ENCODE peak calls at places on chromosomes 3 and 15, in four cellular contexts. Y is foreskin keratinocyte, Q is breast epithelium, A is dorsolateral prefrontal cortex. K is an unnamed sample.

GRCh38 chr15:67511606-67512005 is 9.3 kb upstream of the C15orf61 start:
- DNase-seq in A (no peak), Q (no peak), Y (no peak), K (no peak)

GRCh38 chr15:64792282-64792681 is 16.9 kb upstream of the RBPMS2 start:
- DNase-seq in Y (no peak), A (no peak), Q (no peak), K (no peak)

GRCh38 chr3:177795866-177796265 is 598.6 kb upstream of the TBL1XR1 start:
- DNase-seq in Y (no peak), Q (no peak), A (no peak), K (no peak)

GRCh38 chr3:51940648-51941421 is 869 bp downstream of the RRP9 start:
- DNase-seq in Y (no peak), A (no peak), Q (no peak), K (no peak)

GRCh38 chr3:60536420-60536819 is 714.8 kb downstream of the FHIT start:
- DNase-seq in Y (no peak), A (no peak), Q (no peak), K (no peak)

GRCh38 chr15:21262851-21263400 is 177.4 kb downstream of the POTEB3 start:
- DNase-seq in Q (no peak), Y (no peak), A (no peak), K (no peak)

GRCh38 chr15:77853910-77854309 is 221.2 kb upstream of the LINGO1 start:
- DNase-seq in Q (peak; percentile 25), Y (no peak), A (no peak), K (no peak)

GRCh38 chr3:53709256-53709655 is 137.0 kb downstream of the CHDH start:
- DNase-seq in A (no peak), Y (no peak), Q (no peak), K (no peak)

GRCh38 chr15:34717729-34718128 is 37.1 kb downstream of the GJD2 start:
- DNase-seq in Q (no peak), Y (no peak), A (no peak), K (no peak)

GRCh38 chr15:74127954-74128784 is 2.2 kb upstream of the ISLR2 start:
- DNase-seq in Y (no peak), Q (no peak), A (no peak), K (no peak)

GRCh38 chr3:130835483-130835882 is 58.4 kb upstream of the ATP2C1 start:
- DNase-seq in A (no peak), Y (no peak), Q (no peak), K (no peak)

GRCh38 chr3:141649871-141650270 is 88.2 kb upstream of the RNF7 start:
- DNase-seq in Q (no peak), A (no peak), Y (no peak), K (no peak)

GRCh38 chr3:124126446-124127017 is 134.6 kb upstream of the ROPN1 start:
- DNase-seq in Q (no peak), Y (no peak), A (no peak), K (no peak)

GRCh38 chr3:23406576-23406975 is 203.4 kb downstream of the UBE2E2 start:
- DNase-seq in A (no peak), Y (no peak), Q (no peak), K (no peak)

GRCh38 chr15:68299436-68299835 is 21.9 kb downstream of the FEM1B start:
- DNase-seq in Q (no peak), Y (no peak), A (no peak), K (no peak)

GRCh38 chr3:146396792-146397191 is 72.6 kb downstream of the PLSCR2 start:
- DNase-seq in Y (no peak), A (no peak), Q (no peak), K (no peak)

GRCh38 chr3:184716652-184717607 is 5.1 kb upstream of the MAGEF1 start:
- DNase-seq in Y (no peak), Q (no peak), A (no peak), K (peak; percentile 59)

GRCh38 chr3:57169106-57169505 is 4.0 kb upstream of the IL17RD start:
- DNase-seq in Y (no peak), A (no peak), Q (no peak), K (no peak)

GRCh38 chr3:50254577-50255250 is 14.2 kb upstream of the SEMA3B start:
- DNase-seq in Q (no peak), Y (no peak), A (no peak), K (no peak)

GRCh38 chr15:36688310-36689102 is 109.1 kb downstream of the CDIN1 start:
- DNase-seq in Y (peak; percentile 29), Q (no peak), A (no peak), K (no peak)

GRCh38 chr3:126658584-126658983 is 3.7 kb upstream of the TXNRD3 start:
- DNase-seq in A (no peak), Y (no peak), Q (no peak), K (no peak)

GRCh38 chr15:80153900-80154299 is 1.1 kb downstream of the FAH start:
- DNase-seq in A (no peak), Y (no peak), Q (no peak), K (no peak)

GRCh38 chr3:184040010-184040409 is 8.5 kb downstream of the HTR3D start:
- DNase-seq in Q (no peak), A (no peak), Y (no peak), K (no peak)

GRCh38 chr3:69149586-69149985 is 27.2 kb upstream of the LMOD3 start:
- DNase-seq in Q (no peak), Y (no peak), A (no peak), K (no peak)

GRCh38 chr3:51975857-51976549 is 1.1 kb downstream of the ABHD14A start:
- DNase-seq in Q (peak; percentile 67), Y (no peak), A (peak; percentile 96), K (peak; percentile 78)

GRCh38 chr3:124780356-124780755 is 50.1 kb downstream of the UMPS start:
- DNase-seq in A (peak; percentile 54), Y (no peak), Q (peak; percentile 65), K (peak; percentile 74)

GRCh38 chr15:40064231-40064894 is 25.4 kb upstream of the SRP14 start:
- DNase-seq in Y (peak; percentile 83), A (no peak), Q (no peak), K (no peak)

GRCh38 chr15:70299931-70300858 is 202.5 kb upstream of the TLE3 start:
- DNase-seq in Q (no peak), Y (no peak), A (no peak), K (no peak)

GRCh38 chr3:9122732-9123364 is 126.6 kb downstream of the SRGAP3 start:
- DNase-seq in A (no peak), Y (no peak), Q (no peak), K (no peak)

GRCh38 chr3:3170998-3171397 is 8.5 kb downstream of the CRBN start:
- DNase-seq in Y (no peak), Q (no peak), A (no peak), K (no peak)

GRCh38 chr3:182035324-182035723 is 323.6 kb downstream of the SOX2 start:
- DNase-seq in A (no peak), Y (no peak), Q (no peak), K (no peak)

GRCh38 chr3:124826703-124827102 is 60.5 kb downstream of the ITGB5 start:
- DNase-seq in A (no peak), Q (no peak), Y (no peak), K (no peak)

GRCh38 chr3:59782664-59783063 is 732.8 kb upstream of the CFAP20DC start:
- DNase-seq in Y (no peak), Q (no peak), A (no peak), K (no peak)

GRCh38 chr3:21705769-21706168 is 45.2 kb downstream of the ZNF385D start:
- DNase-seq in A (peak; percentile 68), Y (peak; percentile 47), Q (peak; percentile 56), K (no peak)

GRCh38 chr3:121894191-121894990 is at the start of gene SLC15A2:
- DNase-seq in Y (no peak), Q (no peak), A (peak; percentile 14), K (no peak)

GRCh38 chr3:186361612-186362408 is at the start of gene DGKG:
- DNase-seq in A (peak; percentile 89), Q (peak; percentile 51), Y (no peak), K (peak; percentile 34)

GRCh38 chr3:105367406-105368213 is 901 bp downstream of the ALCAM start:
- DNase-seq in A (peak; percentile 19), Q (peak; percentile 70), Y (peak; percentile 61), K (peak; percentile 32)

GRCh38 chr3:18389108-18389733 is 35.9 kb downstream of the SATB1 start:
- DNase-seq in Y (no peak), A (no peak), Q (no peak), K (no peak)

DNA sequence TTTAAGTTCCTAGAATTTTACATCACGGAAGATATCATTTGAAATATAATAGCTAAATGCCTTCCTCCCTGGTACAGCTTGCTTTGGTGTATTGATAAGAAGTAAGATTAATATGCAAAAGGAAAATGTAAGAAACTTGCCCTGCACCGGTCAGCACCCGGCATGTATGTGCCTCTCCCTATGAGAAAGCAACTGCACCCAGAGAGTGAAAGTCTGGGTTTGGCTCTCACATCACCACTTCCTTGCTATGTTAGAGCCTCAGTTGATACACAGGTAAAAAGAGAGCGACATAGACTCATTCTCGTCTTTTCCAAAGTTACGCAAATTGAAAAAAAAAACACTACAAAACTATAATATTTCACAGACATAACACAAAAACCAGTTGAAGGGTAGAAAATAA is 96.7 kb downstream of the FOXP1 start:
- DNase-seq in Q (no peak), Y (no peak), A (no peak), K (no peak)
- H3K27ac ChIP-seq in Q (no peak overlapping the region), Y (no peak overlapping the region), A (no peak overlapping the region), K (no peak overlapping the region)

DNA sequence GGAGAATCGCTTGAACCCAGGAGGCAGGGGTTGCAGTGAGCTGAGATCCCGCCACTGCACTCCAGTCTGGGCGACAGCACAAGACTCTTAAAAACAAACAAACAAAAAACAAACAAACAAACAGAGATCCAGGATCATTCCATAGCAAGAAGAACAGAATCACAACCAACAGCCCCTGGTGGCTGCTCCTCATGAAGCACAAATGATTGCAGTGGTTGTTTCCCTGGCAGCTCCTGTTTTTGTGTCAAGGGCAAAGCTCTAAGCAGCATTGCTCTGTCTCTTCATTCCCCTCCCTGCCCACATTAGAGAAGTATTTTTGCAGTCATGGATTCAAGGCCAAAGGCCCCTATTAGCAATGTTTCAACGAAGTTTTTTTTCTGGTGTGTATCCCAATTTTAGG is 25.8 kb upstream of the BLM start:
- DNase-seq in Q (no peak), Y (no peak), A (no peak), K (no peak)
- TF ChIP-seq CTCF in Q (no peak), Y (peak; percentile 15), A (no peak), K (no peak)

GRCh38 chr15:43133429-43134156 is at the start of gene TMEM62:
- DNase-seq in Y (peak; percentile 35), A (peak; percentile 77), Q (peak; percentile 87), K (peak; percentile 62)

GRCh38 chr15:43125095-43125661 is 8.2 kb upstream of the TMEM62 start:
- DNase-seq in A (no peak), Y (no peak), Q (no peak), K (no peak)

GRCh38 chr15:43132830-43133428 is 457 bp upstream of the TMEM62 start:
- DNase-seq in A (peak; percentile 21), Q (no peak), Y (no peak), K (no peak)

GRCh38 chr15:43126358-43126757 is 7.0 kb upstream of the TMEM62 start:
- DNase-seq in Y (no peak), Q (no peak), A (no peak), K (no peak)

DNA sequence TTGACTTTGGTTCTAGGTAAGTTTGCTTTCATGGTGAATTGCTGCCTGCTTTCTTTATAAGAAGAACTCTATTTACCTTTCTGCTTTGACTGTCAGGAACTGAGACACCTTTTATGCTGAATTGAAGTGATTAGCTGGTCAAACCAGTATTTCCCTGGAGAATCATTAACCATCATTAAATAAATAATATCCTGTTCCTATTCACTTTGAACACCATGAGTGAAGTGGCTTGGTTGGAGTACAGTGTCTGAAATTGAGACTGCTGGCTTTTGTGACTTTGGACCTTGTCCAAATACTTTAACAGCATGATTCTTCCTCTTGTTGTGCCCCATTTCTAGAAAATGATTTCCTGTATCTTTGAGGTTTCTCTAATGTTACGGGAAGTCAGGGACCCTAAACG is 5.6 kb upstream of the TMEM62 start:
- DNase-seq in Q (no peak), Y (no peak), A (no peak), K (no peak)
- H3K27ac ChIP-seq in Q (peak overlapping the region; percentile 67), Y (no peak overlapping the region), A (no peak overlapping the region), K (no peak overlapping the region)

GRCh38 chr3:45043715-45044299 is 17.7 kb downstream of the CLEC3B start:
- DNase-seq in A (no peak), Q (no peak), Y (no peak), K (no peak)
- TF ChIP-seq CTCF in A (peak; percentile 35), Q (no peak), Y (peak; percentile 71), K (peak; percentile 23)

K was measured in uterus.